ENCODE peak calls at places on chromosome 9, in seven cellular contexts. One of them, this sample, is unnamed.

GRCh38 chr9:132586830-132587483 is 4.6 kb downstream of the BARHL1 start:
- DNase-seq in activated CD4-positive, alpha-beta T cell treated with anti-CD3 and anti-CD28 coated beads, Interleukin-2, amount 50 U/mL, for 1 hour: no peak
- DNase-seq in neuronal stem cell: no peak
- DNase-seq in stimulated activated CD4-positive, alpha-beta T cell treated with anti-CD3 and anti-CD28 coated beads, Interleukin-4, amount 100 ng/mL, for 24 hours: no peak
- DNase-seq in HS-5: no peak
- DNase-seq in AG10803: no peak
- DNase-seq in activated CD8-positive, alpha-beta T cell treated with anti-CD3 and anti-CD28 coated beads, Interleukin-2, amount 10 ng/mL, durations not matched to agents 7 days and 5 days: no peak
- DNase-seq in this sample: no peak

GRCh38 chr9:127667127-127667844 is 39.5 kb upstream of the CFAP157 start:
- DNase-seq in activated CD4-positive, alpha-beta T cell treated with anti-CD3 and anti-CD28 coated beads, Interleukin-2, amount 50 U/mL, for 1 hour: no peak
- DNase-seq in neuronal stem cell: no peak
- DNase-seq in stimulated activated CD4-positive, alpha-beta T cell treated with anti-CD3 and anti-CD28 coated beads, Interleukin-4, amount 100 ng/mL, for 24 hours: no peak
- DNase-seq in HS-5: no peak
- DNase-seq in AG10803: no peak
- DNase-seq in activated CD8-positive, alpha-beta T cell treated with anti-CD3 and anti-CD28 coated beads, Interleukin-2, amount 10 ng/mL, durations not matched to agents 7 days and 5 days: no peak
- DNase-seq in this sample: no peak

GRCh38 chr9:125428515-125429467 is 167.2 kb downstream of the GAPVD1 start:
- DNase-seq in activated CD4-positive, alpha-beta T cell treated with anti-CD3 and anti-CD28 coated beads, Interleukin-2, amount 50 U/mL, for 1 hour: no peak
- DNase-seq in neuronal stem cell: no peak
- DNase-seq in stimulated activated CD4-positive, alpha-beta T cell treated with anti-CD3 and anti-CD28 coated beads, Interleukin-4, amount 100 ng/mL, for 24 hours: no peak
- DNase-seq in HS-5: no peak
- DNase-seq in AG10803: peak
- DNase-seq in activated CD8-positive, alpha-beta T cell treated with anti-CD3 and anti-CD28 coated beads, Interleukin-2, amount 10 ng/mL, durations not matched to agents 7 days and 5 days: no peak
- DNase-seq in this sample: no peak

GRCh38 chr9:100852088-100852487 is 176.4 kb upstream of the PLPPR1 start:
- DNase-seq in activated CD4-positive, alpha-beta T cell treated with anti-CD3 and anti-CD28 coated beads, Interleukin-2, amount 50 U/mL, for 1 hour: no peak
- DNase-seq in neuronal stem cell: no peak
- DNase-seq in stimulated activated CD4-positive, alpha-beta T cell treated with anti-CD3 and anti-CD28 coated beads, Interleukin-4, amount 100 ng/mL, for 24 hours: no peak
- DNase-seq in HS-5: no peak
- DNase-seq in AG10803: no peak
- DNase-seq in activated CD8-positive, alpha-beta T cell treated with anti-CD3 and anti-CD28 coated beads, Interleukin-2, amount 10 ng/mL, durations not matched to agents 7 days and 5 days: no peak
- DNase-seq in this sample: no peak

GRCh38 chr9:130943226-130943625 is 4.2 kb upstream of the FIBCD1 start:
- DNase-seq in activated CD4-positive, alpha-beta T cell treated with anti-CD3 and anti-CD28 coated beads, Interleukin-2, amount 50 U/mL, for 1 hour: no peak
- DNase-seq in neuronal stem cell: no peak
- DNase-seq in stimulated activated CD4-positive, alpha-beta T cell treated with anti-CD3 and anti-CD28 coated beads, Interleukin-4, amount 100 ng/mL, for 24 hours: no peak
- DNase-seq in HS-5: no peak
- DNase-seq in AG10803: no peak
- DNase-seq in activated CD8-positive, alpha-beta T cell treated with anti-CD3 and anti-CD28 coated beads, Interleukin-2, amount 10 ng/mL, durations not matched to agents 7 days and 5 days: no peak
- DNase-seq in this sample: no peak

GRCh38 chr9:34125681-34126206 is 754 bp downstream of the DCAF12 start:
- DNase-seq in activated CD4-positive, alpha-beta T cell treated with anti-CD3 and anti-CD28 coated beads, Interleukin-2, amount 50 U/mL, for 1 hour: no peak
- DNase-seq in neuronal stem cell: no peak
- DNase-seq in stimulated activated CD4-positive, alpha-beta T cell treated with anti-CD3 and anti-CD28 coated beads, Interleukin-4, amount 100 ng/mL, for 24 hours: no peak
- DNase-seq in HS-5: no peak
- DNase-seq in AG10803: peak
- DNase-seq in activated CD8-positive, alpha-beta T cell treated with anti-CD3 and anti-CD28 coated beads, Interleukin-2, amount 10 ng/mL, durations not matched to agents 7 days and 5 days: peak
- DNase-seq in this sample: no peak

GRCh38 chr9:93143830-93144530 is 9.9 kb upstream of the NINJ1 start:
- DNase-seq in activated CD4-positive, alpha-beta T cell treated with anti-CD3 and anti-CD28 coated beads, Interleukin-2, amount 50 U/mL, for 1 hour: peak
- DNase-seq in neuronal stem cell: no peak
- DNase-seq in stimulated activated CD4-positive, alpha-beta T cell treated with anti-CD3 and anti-CD28 coated beads, Interleukin-4, amount 100 ng/mL, for 24 hours: peak
- DNase-seq in HS-5: no peak
- DNase-seq in AG10803: no peak
- DNase-seq in activated CD8-positive, alpha-beta T cell treated with anti-CD3 and anti-CD28 coated beads, Interleukin-2, amount 10 ng/mL, durations not matched to agents 7 days and 5 days: peak
- DNase-seq in this sample: no peak

GRCh38 chr9:82580921-82581320 is 482.0 kb downstream of the RASEF start:
- DNase-seq in activated CD4-positive, alpha-beta T cell treated with anti-CD3 and anti-CD28 coated beads, Interleukin-2, amount 50 U/mL, for 1 hour: no peak
- DNase-seq in neuronal stem cell: no peak
- DNase-seq in stimulated activated CD4-positive, alpha-beta T cell treated with anti-CD3 and anti-CD28 coated beads, Interleukin-4, amount 100 ng/mL, for 24 hours: no peak
- DNase-seq in HS-5: no peak
- DNase-seq in AG10803: no peak
- DNase-seq in activated CD8-positive, alpha-beta T cell treated with anti-CD3 and anti-CD28 coated beads, Interleukin-2, amount 10 ng/mL, durations not matched to agents 7 days and 5 days: no peak
- DNase-seq in this sample: no peak

GRCh38 chr9:83691492-83691891 is 16.3 kb downstream of the UBQLN1 start:
- DNase-seq in activated CD4-positive, alpha-beta T cell treated with anti-CD3 and anti-CD28 coated beads, Interleukin-2, amount 50 U/mL, for 1 hour: no peak
- DNase-seq in neuronal stem cell: no peak
- DNase-seq in stimulated activated CD4-positive, alpha-beta T cell treated with anti-CD3 and anti-CD28 coated beads, Interleukin-4, amount 100 ng/mL, for 24 hours: no peak
- DNase-seq in HS-5: no peak
- DNase-seq in AG10803: no peak
- DNase-seq in activated CD8-positive, alpha-beta T cell treated with anti-CD3 and anti-CD28 coated beads, Interleukin-2, amount 10 ng/mL, durations not matched to agents 7 days and 5 days: no peak
- DNase-seq in this sample: no peak

GRCh38 chr9:83280259-83280658 is 217.3 kb upstream of the RASEF start:
- DNase-seq in activated CD4-positive, alpha-beta T cell treated with anti-CD3 and anti-CD28 coated beads, Interleukin-2, amount 50 U/mL, for 1 hour: no peak
- DNase-seq in neuronal stem cell: no peak
- DNase-seq in stimulated activated CD4-positive, alpha-beta T cell treated with anti-CD3 and anti-CD28 coated beads, Interleukin-4, amount 100 ng/mL, for 24 hours: no peak
- DNase-seq in HS-5: peak
- DNase-seq in AG10803: peak
- DNase-seq in activated CD8-positive, alpha-beta T cell treated with anti-CD3 and anti-CD28 coated beads, Interleukin-2, amount 10 ng/mL, durations not matched to agents 7 days and 5 days: no peak
- DNase-seq in this sample: no peak

GRCh38 chr9:91089405-91090131 is 272.1 kb downstream of the AUH start:
- DNase-seq in activated CD4-positive, alpha-beta T cell treated with anti-CD3 and anti-CD28 coated beads, Interleukin-2, amount 50 U/mL, for 1 hour: no peak
- DNase-seq in neuronal stem cell: no peak
- DNase-seq in stimulated activated CD4-positive, alpha-beta T cell treated with anti-CD3 and anti-CD28 coated beads, Interleukin-4, amount 100 ng/mL, for 24 hours: peak
- DNase-seq in HS-5: no peak
- DNase-seq in AG10803: peak
- DNase-seq in activated CD8-positive, alpha-beta T cell treated with anti-CD3 and anti-CD28 coated beads, Interleukin-2, amount 10 ng/mL, durations not matched to agents 7 days and 5 days: peak
- DNase-seq in this sample: no peak

This sample was measured in SW 1271.